ENCODE peak calls at places on chromosomes 5 and 9, in four cellular contexts. T is lung, J is heart left ventricle, L is GM10248. V is an unnamed sample.
A peak's percentile ranks its signal among the peaks of the same experiment; 100 is the strongest.

GRCh38 chr5:173670130-173670591 is 53.7 kb upstream of the BOD1 start:
- DNase-seq in L (no peak), T (no peak), J (no peak), V (no peak)

GRCh38 chr9:96317335-96317980 is 15.5 kb upstream of the HSD17B3 start:
- DNase-seq in L (peak; percentile 60), J (no peak), T (peak; percentile 36), V (peak; percentile 61)

GRCh38 chr5:2136728-2137333 is 254.1 kb upstream of the IRX4 start:
- DNase-seq in L (no peak), T (no peak), J (no peak), V (no peak)

GRCh38 chr5:128192368-128192767 is 108.8 kb downstream of the SLC12A2 start:
- DNase-seq in L (no peak), T (no peak), J (no peak), V (no peak)

GRCh38 chr5:34450338-34450737 is 205.8 kb upstream of the RAI14 start:
- DNase-seq in L (no peak), J (no peak), T (no peak), V (no peak)

GRCh38 chr9:119758241-119758640 is 389.0 kb upstream of the BRINP1 start:
- DNase-seq in T (no peak), L (no peak), J (no peak), V (no peak)

GRCh38 chr9:80873861-80874260 is 815.5 kb downstream of the TLE1 start:
- DNase-seq in L (no peak), J (no peak), T (no peak), V (no peak)

GRCh38 chr9:104992696-104993095 is 64.7 kb upstream of the ABCA1 start:
- DNase-seq in J (no peak), T (no peak), L (no peak), V (no peak)

GRCh38 chr9:136625101-136626065 is 37.3 kb upstream of the EGFL7 start:
- DNase-seq in T (peak; percentile 78), J (peak; percentile 91), L (no peak), V (peak; percentile 84)

GRCh38 chr5:170403675-170404074 is 14.5 kb upstream of the KCNMB1 start:
- DNase-seq in J (no peak), L (no peak), T (no peak), V (no peak)

GRCh38 chr9:94974154-94974860 is 247.8 kb downstream of the AOPEP start:
- DNase-seq in J (no peak), L (no peak), T (no peak), V (no peak)

GRCh38 chr9:128550770-128551651 is 1.4 kb upstream of the SPTAN1 start:
- DNase-seq in L (no peak), T (no peak), J (peak; percentile 48), V (no peak)

GRCh38 chr9:112174965-112175795 is at the start of gene SUSD1:
- DNase-seq in T (peak; percentile 37), L (peak; percentile 64), J (peak; percentile 46), V (no peak)

GRCh38 chr5:143229896-143230675 is 173.4 kb downstream of the NR3C1 start:
- DNase-seq in J (no peak), T (no peak), L (peak; percentile 82), V (no peak)

GRCh38 chr5:8756498-8757084 is 789.3 kb downstream of the SEMA5A start:
- DNase-seq in T (no peak), J (no peak), L (peak; percentile 14), V (peak; percentile 55)

GRCh38 chr5:176619203-176619568 is 9.2 kb upstream of the GPRIN1 start:
- DNase-seq in T (peak; percentile 50), J (peak; percentile 49), L (peak; percentile 90), V (no peak)

GRCh38 chr5:140324041-140324833 is 21.3 kb upstream of the PFDN1 start:
- DNase-seq in J (no peak), T (no peak), L (no peak), V (no peak)

GRCh38 chr9:98192503-98193335 is at the start of gene CORO2A:
- DNase-seq in L (peak; percentile 89), T (peak; percentile 79), J (peak; percentile 78), V (peak; percentile 80)

GRCh38 chr9:104936291-104936690 is 8.3 kb upstream of the ABCA1 start:
- DNase-seq in L (no peak), T (no peak), J (no peak), V (no peak)

GRCh38 chr9:74753650-74754049 is 134.1 kb downstream of the TRPM6 start:
- DNase-seq in J (no peak), T (no peak), L (no peak), V (no peak)

GRCh38 chr9:116115731-116116353 is 37.7 kb upstream of the PAPPA start:
- DNase-seq in T (no peak), L (no peak), J (no peak), V (no peak)

GRCh38 chr5:55222819-55223124 is 4.3 kb downstream of the MCIDAS start:
- DNase-seq in J (no peak), L (peak; percentile 17), T (no peak), V (no peak)

GRCh38 chr9:134035041-134036039 is 10.1 kb downstream of the BRD3OS start:
- DNase-seq in L (no peak), T (no peak), J (no peak), V (no peak)

GRCh38 chr5:110099562-110099961 is 409.8 kb downstream of the MAN2A1 start:
- DNase-seq in T (no peak), L (no peak), J (no peak), V (no peak)

GRCh38 chr5:168721354-168721753 is 142.2 kb upstream of the PANK3 start:
- DNase-seq in T (no peak), J (no peak), L (no peak), V (no peak)

GRCh38 chr5:111367081-111367480 is 142.9 kb downstream of the CAMK4 start:
- DNase-seq in J (no peak), T (no peak), L (no peak), V (peak; percentile 66)

GRCh38 chr9:37739222-37739621 is 14.4 kb upstream of the TRMT10B start:
- DNase-seq in L (no peak), T (no peak), J (no peak), V (no peak)

GRCh38 chr9:88497224-88497623 is 37.8 kb upstream of the NXNL2 start:
- DNase-seq in T (no peak), J (no peak), L (no peak), V (no peak)

DNA sequence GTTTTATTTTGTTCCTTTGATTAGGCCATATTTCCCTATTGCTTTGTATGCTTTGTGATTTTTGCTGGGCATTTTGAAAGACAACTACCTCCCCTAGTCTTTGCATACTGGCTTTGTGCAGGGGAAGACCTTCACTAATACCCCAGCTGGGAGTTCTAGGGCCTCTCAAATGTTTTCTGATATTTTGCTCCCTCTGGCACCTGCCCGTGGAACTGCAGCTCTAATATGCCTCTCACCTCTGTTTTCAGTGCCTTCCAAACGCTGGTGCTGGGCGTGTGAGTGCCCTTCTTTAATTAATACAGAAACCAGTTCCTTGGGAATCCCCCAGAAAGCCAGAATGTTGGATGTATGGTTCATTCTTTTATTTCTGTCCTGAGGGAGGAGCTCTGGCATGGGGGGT is 204.5 kb downstream of the COMMD10 start:
- DNase-seq in L (no peak), T (no peak), J (no peak), V (peak; percentile 3)
- TF ChIP-seq CTCF in L (no peak), T (no peak), J (no peak), V (no peak)

GRCh38 chr5:57884346-57885102 is 401.9 kb upstream of the ACTBL2 start:
- DNase-seq in T (no peak), J (no peak), L (no peak), V (no peak)

GRCh38 chr5:57887851-57888621 is 405.4 kb upstream of the ACTBL2 start:
- DNase-seq in L (peak; percentile 12), J (peak; percentile 47), T (peak; percentile 51), V (peak; percentile 76)

GRCh38 chr5:57891443-57891842 is 408.8 kb upstream of the ACTBL2 start:
- DNase-seq in L (no peak), T (no peak), J (no peak), V (no peak)

GRCh38 chr5:57889558-57889957 is 406.9 kb upstream of the ACTBL2 start:
- DNase-seq in J (peak; percentile 49), L (no peak), T (no peak), V (peak; percentile 93)
- TF ChIP-seq CTCF in J (peak; percentile 38), L (no peak), T (no peak), V (no peak)

GRCh38 chr5:94181940-94182339 is 436.5 kb downstream of the KIAA0825 start:
- DNase-seq in J (no peak), T (no peak), L (no peak), V (peak; percentile 6)
- TF ChIP-seq CTCF in J (no peak), T (no peak), L (no peak), V (no peak)

GRCh38 chr5:31768784-31769183 is 129.9 kb downstream of the PDZD2 start:
- DNase-seq in J (no peak), L (no peak), T (no peak), V (no peak)
- TF ChIP-seq CTCF in J (no peak), L (no peak), T (no peak), V (no peak)

V was measured in MCF 10A.